ENCODE peak calls at places on chromosomes 16 and 17, in four cellular contexts. F is left ventricle myocardium inferior; P is CD8-positive, alpha-beta T cell; W is thyroid gland. Q is an unnamed sample. For H3K27me3, the result is how much of the 10 kb centered on the place peaks cover.

GRCh38 chr16:9820481-9821246 is 361.6 kb downstream of the GRIN2A start:
- DNase-seq in F (no peak), P (no peak), W (no peak), Q (no peak)

GRCh38 chr17:50024808-50025207 is 29.8 kb upstream of the DLX3 start:
- DNase-seq in F (no peak), P (no peak), W (no peak), Q (no peak)

GRCh38 chr16:57577691-57578224 is 35.3 kb downstream of the ADGRG5 start:
- DNase-seq in F (no peak), P (no peak), W (no peak), Q (no peak)

GRCh38 chr17:81911277-81911961 is at the start of gene PCYT2:
- DNase-seq in F (peak), P (peak), W (peak), Q (peak)

GRCh38 chr16:86668136-86668535 is 89.8 kb downstream of the FOXL1 start:
- DNase-seq in F (no peak), P (no peak), W (no peak), Q (no peak)

GRCh38 chr17:50487213-50488096 is 8.8 kb downstream of the RSAD1 start:
- DNase-seq in F (no peak), P (no peak), W (peak), Q (no peak)

GRCh38 chr16:75138636-75139035 is 9.7 kb upstream of the ZFP1 start:
- DNase-seq in F (no peak), P (no peak), W (no peak), Q (no peak)

GRCh38 chr17:5888811-5889210 is 181.4 kb upstream of the WSCD1 start:
- DNase-seq in F (no peak), P (no peak), W (no peak), Q (no peak)

GRCh38 chr17:2749784-2750181 is 331 bp upstream of the CCDC92B start:
- DNase-seq in F (peak), P (peak), W (peak), Q (no peak)

GRCh38 chr16:85150331-85150940 is 38.2 kb upstream of the CIBAR2 start:
- DNase-seq in F (no peak), P (no peak), W (no peak), Q (no peak)

GRCh38 chr16:87618216-87618615 is 15.9 kb downstream of the JPH3 start:
- DNase-seq in F (no peak), P (no peak), W (no peak), Q (no peak)

GRCh38 chr16:24036614-24037013 is 200.8 kb downstream of the PRKCB start:
- DNase-seq in F (no peak), P (peak), W (peak), Q (no peak)

GRCh38 chr17:59427996-59428395 is 96.5 kb downstream of the YPEL2 start:
- DNase-seq in F (no peak), P (no peak), W (peak), Q (no peak)

GRCh38 chr16:21097151-21097550 is 53.5 kb downstream of the DNAH3 start:
- DNase-seq in F (no peak), P (no peak), W (no peak), Q (no peak)

GRCh38 chr17:12037970-12038369 is 17.3 kb downstream of the MAP2K4 start:
- DNase-seq in F (no peak), P (no peak), W (no peak), Q (no peak)

GRCh38 chr17:67026341-67026740 is 18.0 kb upstream of the CACNG1 start:
- DNase-seq in F (no peak), P (no peak), W (no peak), Q (no peak)

DNA sequence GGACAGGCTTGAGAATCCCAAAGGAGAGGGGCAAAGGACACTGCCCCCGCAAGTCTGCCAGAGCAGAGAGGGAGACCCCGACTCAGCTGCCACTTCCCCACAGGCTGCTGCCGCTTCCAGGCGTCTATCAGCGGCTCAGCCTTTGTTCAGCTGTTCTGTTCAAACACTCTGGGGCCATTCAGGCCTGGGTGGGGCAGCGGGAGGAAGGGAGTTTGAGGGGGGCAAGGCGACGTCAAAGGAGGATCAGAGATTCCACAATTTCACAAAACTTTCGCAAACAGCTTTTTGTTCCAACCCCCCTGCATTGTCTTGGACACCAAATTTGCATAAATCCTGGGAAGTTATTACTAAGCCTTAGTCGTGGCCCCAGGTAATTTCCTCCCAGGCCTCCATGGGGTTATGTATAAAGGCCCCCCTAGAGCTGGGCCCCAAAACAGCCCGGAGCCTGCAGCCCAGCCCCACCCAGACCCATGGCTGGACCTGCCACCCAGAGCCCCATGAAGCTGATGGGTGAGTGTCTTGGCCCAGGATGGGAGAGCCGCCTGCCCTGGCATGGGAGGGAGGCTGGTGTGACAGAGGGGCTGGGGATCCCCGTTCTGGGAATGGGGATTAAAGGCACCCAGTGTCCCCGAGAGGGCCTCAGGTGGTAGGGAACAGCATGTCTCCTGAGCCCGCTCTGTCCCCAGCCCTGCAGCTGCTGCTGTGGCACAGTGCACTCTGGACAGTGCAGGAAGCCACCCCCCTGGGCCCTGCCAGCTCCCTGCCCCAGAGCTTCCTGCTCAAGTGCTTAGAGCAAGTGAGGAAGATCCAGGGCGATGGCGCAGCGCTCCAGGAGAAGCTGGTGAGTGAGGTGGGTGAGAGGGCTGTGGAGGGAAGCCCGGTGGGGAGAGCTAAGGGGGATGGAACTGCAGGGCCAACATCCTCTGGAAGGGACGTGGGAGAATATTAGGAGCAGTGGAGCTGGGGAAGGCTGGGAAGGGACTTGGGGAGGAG is at the start of gene CSF3:
- DNase-seq in F (no peak), P (no peak), W (no peak), Q (no peak)
- H3K4me3 ChIP-seq in F (no peak), P (no peak), W (no peak), Q (no peak)

DNA sequence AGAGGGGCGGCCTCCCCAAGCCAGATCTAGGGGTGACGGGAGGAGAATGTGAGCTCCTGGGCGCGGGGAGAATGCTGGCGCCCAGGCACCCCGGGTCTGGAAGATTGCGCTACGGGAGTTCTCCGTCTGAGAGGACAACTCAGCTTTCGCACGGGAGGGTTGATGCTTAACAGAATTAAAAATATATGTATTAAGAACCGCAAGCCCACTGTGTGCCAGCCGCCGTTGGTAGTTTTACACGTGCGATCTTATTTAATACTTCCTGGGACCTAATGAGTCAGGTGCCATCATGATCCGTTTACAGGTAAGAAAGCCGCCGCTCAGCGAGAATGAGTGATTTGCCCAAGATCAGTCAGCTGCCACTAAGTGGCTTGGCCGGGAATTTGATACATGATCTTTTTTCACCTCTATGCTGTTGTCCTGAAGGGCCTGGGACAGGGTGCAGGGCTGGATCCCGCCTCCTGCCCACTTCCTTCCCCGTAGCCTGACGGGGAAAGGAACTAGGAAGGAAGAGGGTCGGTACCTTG is 784 bp downstream of the VAT1L start:
- DNase-seq in F (no peak), P (no peak), W (peak), Q (no peak)
- H3K27me3 ChIP-seq in F (half or more), P (under half), W (under half), Q (under half)

DNA sequence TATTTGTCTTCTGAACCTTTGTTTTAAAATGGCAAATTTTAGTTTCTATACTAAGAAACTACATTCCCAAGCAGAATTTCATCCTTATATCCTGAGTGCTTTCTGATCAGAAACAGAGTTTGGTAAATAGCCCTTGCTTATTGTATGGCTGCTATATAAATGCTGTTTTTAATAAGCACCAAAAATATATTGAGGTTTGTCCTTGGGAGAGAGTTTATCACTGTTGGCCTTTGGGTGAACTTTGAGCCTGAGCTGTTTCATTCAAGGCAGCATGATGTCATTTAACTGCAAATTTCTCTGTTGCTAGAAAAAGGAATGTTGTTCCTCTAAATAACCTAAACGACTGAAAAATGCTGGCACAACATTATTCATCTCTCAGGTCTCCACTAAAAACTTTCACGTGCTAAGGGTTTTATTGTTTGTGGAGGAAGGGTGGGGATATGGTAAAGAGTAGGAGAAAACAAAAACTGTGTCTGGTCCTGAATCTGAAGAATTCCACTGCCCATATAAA is 334.3 kb upstream of the TBX2 start:
- DNase-seq in F (no peak), P (no peak), W (no peak), Q (no peak)
- H3K27ac ChIP-seq in F (peak), P (no peak), W (peak), Q (no peak)

GRCh38 chr17:74325743-74326379 is at the start of gene KIF19:
- DNase-seq in F (peak), P (peak), W (peak), Q (peak)
- H3K4me3 ChIP-seq in F (peak), P (peak), W (no peak), Q (peak)

GRCh38 chr17:38602453-38602852 is 3.3 kb downstream of the SRCIN1 start:
- DNase-seq in F (no peak), P (no peak), W (no peak), Q (no peak)
- H3K27me3 ChIP-seq in F (half or more), P (under half), W (under half), Q (under half)